ENCODE peak calls at places on chromosomes 11 and 22, in seven cellular contexts. R, I, Q, S, C, E and V are unnamed samples.

GRCh38 chr22:22742641-22743040 is 98.2 kb downstream of the GGTLC2 start:
- DNase-seq in R (no peak), I (no peak), Q (no peak), S (no peak), C (no peak), E (no peak), V (no peak)

GRCh38 chr11:78339483-78339882 is 78.1 kb downstream of the GAB2 start:
- DNase-seq in R (no peak), I (no peak), Q (no peak), S (peak), C (no peak), E (no peak), V (no peak)

GRCh38 chr11:64665381-64665780 is 57.6 kb downstream of the NRXN2 start:
- DNase-seq in R (no peak), I (no peak), Q (no peak), S (peak), C (no peak), E (no peak), V (no peak)

GRCh38 chr11:72066855-72067254 is 13.5 kb downstream of the NUMA1 start:
- DNase-seq in R (no peak), I (no peak), Q (no peak), S (no peak), C (no peak), E (no peak), V (no peak)

GRCh38 chr11:127017482-127017881 is 16.9 kb upstream of the KIRREL3 start:
- DNase-seq in R (no peak), I (peak), Q (no peak), S (no peak), C (no peak), E (no peak), V (no peak)

GRCh38 chr11:16151138-16151537 is 205.2 kb downstream of the SOX6 start:
- DNase-seq in R (no peak), I (no peak), Q (no peak), S (no peak), C (no peak), E (no peak), V (no peak)

GRCh38 chr11:33263549-33263948 is 6.4 kb downstream of the HIPK3 start:
- DNase-seq in R (no peak), I (no peak), Q (no peak), S (no peak), C (no peak), E (no peak), V (no peak)

GRCh38 chr11:72075109-72075508 is 5.2 kb downstream of the NUMA1 start:
- DNase-seq in R (no peak), I (no peak), Q (no peak), S (no peak), C (no peak), E (no peak), V (peak)

GRCh38 chr11:75328426-75329277 is 22.8 kb downstream of the ARRB1 start:
- DNase-seq in R (peak), I (no peak), Q (peak), S (peak), C (no peak), E (no peak), V (peak)

GRCh38 chr22:17098379-17098819 is 13.6 kb downstream of the IL17RA start:
- DNase-seq in R (peak), I (no peak), Q (no peak), S (no peak), C (no peak), E (no peak), V (no peak)

GRCh38 chr11:9017773-9018172 is 14.0 kb upstream of the NRIP3 start:
- DNase-seq in R (no peak), I (no peak), Q (no peak), S (no peak), C (no peak), E (peak), V (no peak)

GRCh38 chr11:34044664-34045485 is 6.7 kb upstream of the CAPRIN1 start:
- DNase-seq in R (no peak), I (no peak), Q (peak), S (no peak), C (no peak), E (peak), V (no peak)

GRCh38 chr11:102196816-102197215 is 86.6 kb downstream of the YAP1 start:
- DNase-seq in R (no peak), I (no peak), Q (no peak), S (no peak), C (no peak), E (no peak), V (no peak)

GRCh38 chr11:66842501-66842895 is 743 bp upstream of the RCE1 start:
- DNase-seq in R (no peak), I (no peak), Q (no peak), S (no peak), C (no peak), E (no peak), V (no peak)

GRCh38 chr22:31585161-31585859 is 76.7 kb downstream of the PISD start:
- DNase-seq in R (no peak), I (no peak), Q (no peak), S (no peak), C (peak), E (no peak), V (no peak)

GRCh38 chr22:22721681-22722309 is 77.4 kb downstream of the GGTLC2 start:
- DNase-seq in R (no peak), I (no peak), Q (peak), S (no peak), C (peak), E (peak), V (no peak)

GRCh38 chr22:41417622-41418390 is 28.8 kb downstream of the TOB2 start:
- DNase-seq in R (no peak), I (no peak), Q (no peak), S (no peak), C (no peak), E (no peak), V (no peak)

GRCh38 chr11:31437742-31438435 is 68.2 kb downstream of the DNAJC24 start:
- DNase-seq in R (no peak), I (no peak), Q (no peak), S (no peak), C (no peak), E (peak), V (no peak)

GRCh38 chr11:65112551-65113360 is 1.1 kb downstream of the TM7SF2 start:
- DNase-seq in R (peak), I (no peak), Q (peak), S (peak), C (peak), E (no peak), V (peak)

GRCh38 chr11:27427183-27427980 is 45.2 kb downstream of the LGR4 start:
- DNase-seq in R (no peak), I (no peak), Q (no peak), S (no peak), C (no peak), E (no peak), V (no peak)

GRCh38 chr11:21768388-21768787 is 424.5 kb upstream of the ANO5 start:
- DNase-seq in R (no peak), I (no peak), Q (no peak), S (no peak), C (no peak), E (no peak), V (no peak)

GRCh38 chr11:118290923-118291322 is 13.6 kb upstream of the CD3E start:
- DNase-seq in R (peak), I (no peak), Q (no peak), S (no peak), C (no peak), E (no peak), V (no peak)

GRCh38 chr11:46302866-46303265 is 25.4 kb downstream of the CREB3L1 start:
- DNase-seq in R (no peak), I (no peak), Q (no peak), S (no peak), C (no peak), E (no peak), V (no peak)

GRCh38 chr11:43376594-43376993 is 17.9 kb downstream of the TTC17 start:
- DNase-seq in R (no peak), I (no peak), Q (no peak), S (no peak), C (no peak), E (peak), V (no peak)

GRCh38 chr11:84981296-84981695 is 645.8 kb downstream of the DLG2 start:
- DNase-seq in R (no peak), I (no peak), Q (no peak), S (no peak), C (no peak), E (no peak), V (no peak)

GRCh38 chr22:17597217-17597616 is 31.3 kb downstream of the ATP6V1E1 start:
- DNase-seq in R (no peak), I (no peak), Q (no peak), S (no peak), C (no peak), E (no peak), V (no peak)